ENCODE peak calls at places on chromosomes 2 and 18, in four cellular contexts. I is left cardiac atrium, M is neural progenitor cell, G is NCI-H2029 treated with DMSO at 0.1 percent for 48 hours. U is an unnamed sample.

GRCh38 chr2:20615466-20616241 is 35.2 kb downstream of the HS1BP3 start:
- DNase-seq in I (peak), M (no peak), G (no peak), U (no peak)

GRCh38 chr2:222747526-222748160 is 76.2 kb downstream of the MOGAT1 start:
- DNase-seq in I (no peak), G (no peak), M (peak), U (peak)

GRCh38 chr2:112870851-112871830 is 34.6 kb upstream of the IL1B start:
- DNase-seq in G (no peak), I (no peak), M (no peak), U (no peak)

GRCh38 chr2:218618102-218618860 is 10.6 kb downstream of the PLCD4 start:
- DNase-seq in M (no peak), G (no peak), I (no peak), U (peak)

GRCh38 chr2:239926587-239927234 is 98.4 kb downstream of the NDUFA10 start:
- DNase-seq in I (no peak), M (no peak), G (no peak), U (no peak)

GRCh38 chr2:10765461-10765860 is 44.0 kb downstream of the ATP6V1C2 start:
- DNase-seq in M (no peak), I (no peak), G (no peak), U (no peak)

GRCh38 chr2:95278051-95278471 is 3.8 kb downstream of the PROM2 start:
- DNase-seq in I (no peak), M (no peak), G (no peak), U (no peak)

GRCh38 chr2:133884739-133885381 is 316.6 kb upstream of the NCKAP5 start:
- DNase-seq in M (no peak), I (no peak), G (no peak), U (no peak)

GRCh38 chr2:142112648-142113278 is 18.1 kb downstream of the LRP1B start:
- DNase-seq in I (no peak), M (no peak), G (no peak), U (no peak)

GRCh38 chr2:96119389-96119751 is 3.0 kb upstream of the ADRA2B start:
- DNase-seq in G (no peak), I (no peak), M (no peak), U (no peak)

GRCh38 chr2:63059434-63060078 is 8.9 kb downstream of the OTX1 start:
- DNase-seq in G (no peak), I (no peak), M (peak), U (no peak)

GRCh38 chr2:134160793-134161504 is 92.9 kb upstream of the MGAT5 start:
- DNase-seq in M (no peak), I (peak), G (no peak), U (peak)

GRCh38 chr18:13611058-13611615 is 115.2 kb downstream of the FAM210A start:
- DNase-seq in M (peak), G (no peak), I (peak), U (peak)